ENCODE peak calls at places on chromosomes 4 and X, in eight cellular contexts. One of them, this sample, is unnamed.

GRCh38 chr4:32135642-32136041 is 1415.5 kb downstream of the PCDH7 start:
- DNase-seq in heart left ventricle: no peak
- DNase-seq in left ventricle myocardium inferior: no peak
- DNase-seq in GM12878: no peak
- DNase-seq in bronchial epithelial cell: peak
- DNase-seq in neural crest cell: no peak
- DNase-seq in psoas muscle: no peak
- DNase-seq in activated B cell treated with CpG ODN at 0.5 μM for 24 hours: no peak
- DNase-seq in this sample: no peak

GRCh38 chr4:9919047-9919446 is 102.2 kb downstream of the SLC2A9 start:
- DNase-seq in heart left ventricle: no peak
- DNase-seq in left ventricle myocardium inferior: no peak
- DNase-seq in GM12878: no peak
- DNase-seq in bronchial epithelial cell: no peak
- DNase-seq in neural crest cell: no peak
- DNase-seq in psoas muscle: no peak
- DNase-seq in activated B cell treated with CpG ODN at 0.5 μM for 24 hours: no peak
- DNase-seq in this sample: no peak

GRCh38 chrX:40243699-40244098 is 145.9 kb upstream of the BCOR start:
- DNase-seq in heart left ventricle: no peak
- DNase-seq in left ventricle myocardium inferior: no peak
- DNase-seq in GM12878: no peak
- DNase-seq in bronchial epithelial cell: no peak
- DNase-seq in neural crest cell: peak
- DNase-seq in psoas muscle: no peak
- DNase-seq in activated B cell treated with CpG ODN at 0.5 μM for 24 hours: no peak
- DNase-seq in this sample: no peak

GRCh38 chr4:8689741-8690140 is 97.2 kb downstream of the CPZ start:
- DNase-seq in heart left ventricle: no peak
- DNase-seq in left ventricle myocardium inferior: no peak
- DNase-seq in GM12878: no peak
- DNase-seq in bronchial epithelial cell: no peak
- DNase-seq in neural crest cell: no peak
- DNase-seq in psoas muscle: no peak
- DNase-seq in activated B cell treated with CpG ODN at 0.5 μM for 24 hours: no peak
- DNase-seq in this sample: no peak

GRCh38 chr4:64784125-64784524 is 374.9 kb upstream of the TECRL start:
- DNase-seq in heart left ventricle: no peak
- DNase-seq in left ventricle myocardium inferior: no peak
- DNase-seq in GM12878: no peak
- DNase-seq in bronchial epithelial cell: peak
- DNase-seq in neural crest cell: no peak
- DNase-seq in psoas muscle: no peak
- DNase-seq in activated B cell treated with CpG ODN at 0.5 μM for 24 hours: no peak
- DNase-seq in this sample: no peak

GRCh38 chrX:68252664-68253063 is 180.6 kb downstream of the OPHN1 start:
- DNase-seq in heart left ventricle: no peak
- DNase-seq in left ventricle myocardium inferior: no peak
- DNase-seq in GM12878: no peak
- DNase-seq in bronchial epithelial cell: no peak
- DNase-seq in neural crest cell: no peak
- DNase-seq in psoas muscle: no peak
- DNase-seq in activated B cell treated with CpG ODN at 0.5 μM for 24 hours: no peak
- DNase-seq in this sample: no peak

GRCh38 chr4:70991596-70991995 is 1.9 kb upstream of the DCK start:
- DNase-seq in heart left ventricle: no peak
- DNase-seq in left ventricle myocardium inferior: no peak
- DNase-seq in GM12878: no peak
- DNase-seq in bronchial epithelial cell: no peak
- DNase-seq in neural crest cell: no peak
- DNase-seq in psoas muscle: no peak
- DNase-seq in activated B cell treated with CpG ODN at 0.5 μM for 24 hours: no peak
- DNase-seq in this sample: no peak

GRCh38 chr4:8419222-8420041 is 21.1 kb downstream of the ACOX3 start:
- DNase-seq in heart left ventricle: no peak
- DNase-seq in left ventricle myocardium inferior: no peak
- DNase-seq in GM12878: peak
- DNase-seq in bronchial epithelial cell: no peak
- DNase-seq in neural crest cell: no peak
- DNase-seq in psoas muscle: no peak
- DNase-seq in activated B cell treated with CpG ODN at 0.5 μM for 24 hours: no peak
- DNase-seq in this sample: no peak

GRCh38 chr4:78688385-78688784 is 87.8 kb upstream of the BMP2K start:
- DNase-seq in heart left ventricle: no peak
- DNase-seq in left ventricle myocardium inferior: no peak
- DNase-seq in GM12878: no peak
- DNase-seq in bronchial epithelial cell: no peak
- DNase-seq in neural crest cell: no peak
- DNase-seq in psoas muscle: no peak
- DNase-seq in activated B cell treated with CpG ODN at 0.5 μM for 24 hours: no peak
- DNase-seq in this sample: no peak

GRCh38 chr4:189436207-189436606 is 504.5 kb upstream of the FRG1 start:
- DNase-seq in heart left ventricle: no peak
- DNase-seq in left ventricle myocardium inferior: no peak
- DNase-seq in GM12878: no peak
- DNase-seq in bronchial epithelial cell: no peak
- DNase-seq in neural crest cell: no peak
- DNase-seq in psoas muscle: no peak
- DNase-seq in activated B cell treated with CpG ODN at 0.5 μM for 24 hours: no peak
- DNase-seq in this sample: no peak

GRCh38 chrX:773292-774025 is 142.9 kb downstream of the SHOX start:
- DNase-seq in heart left ventricle: no peak
- DNase-seq in left ventricle myocardium inferior: no peak
- DNase-seq in GM12878: no peak
- DNase-seq in bronchial epithelial cell: no peak
- DNase-seq in neural crest cell: no peak
- DNase-seq in psoas muscle: no peak
- DNase-seq in activated B cell treated with CpG ODN at 0.5 μM for 24 hours: no peak
- DNase-seq in this sample: no peak

GRCh38 chr4:165369522-165369921 is 9.3 kb upstream of the CPE start:
- DNase-seq in heart left ventricle: no peak
- DNase-seq in left ventricle myocardium inferior: no peak
- DNase-seq in GM12878: no peak
- DNase-seq in bronchial epithelial cell: peak
- DNase-seq in neural crest cell: no peak
- DNase-seq in psoas muscle: no peak
- DNase-seq in activated B cell treated with CpG ODN at 0.5 μM for 24 hours: no peak
- DNase-seq in this sample: no peak

GRCh38 chrX:151359931-151360871 is 36.8 kb upstream of the VMA21 start:
- DNase-seq in heart left ventricle: no peak
- DNase-seq in left ventricle myocardium inferior: no peak
- DNase-seq in GM12878: no peak
- DNase-seq in bronchial epithelial cell: peak
- DNase-seq in neural crest cell: peak
- DNase-seq in psoas muscle: peak
- DNase-seq in activated B cell treated with CpG ODN at 0.5 μM for 24 hours: peak
- DNase-seq in this sample: no peak

GRCh38 chrX:129793604-129794191 is 13.9 kb downstream of the SASH3 start:
- DNase-seq in heart left ventricle: no peak
- DNase-seq in left ventricle myocardium inferior: no peak
- DNase-seq in GM12878: no peak
- DNase-seq in bronchial epithelial cell: no peak
- DNase-seq in neural crest cell: no peak
- DNase-seq in psoas muscle: no peak
- DNase-seq in activated B cell treated with CpG ODN at 0.5 μM for 24 hours: no peak
- DNase-seq in this sample: no peak

GRCh38 chr4:41887821-41888699 is 47.2 kb upstream of the TMEM33 start:
- DNase-seq in heart left ventricle: no peak
- DNase-seq in left ventricle myocardium inferior: no peak
- DNase-seq in GM12878: no peak
- DNase-seq in bronchial epithelial cell: peak
- DNase-seq in neural crest cell: peak
- DNase-seq in psoas muscle: peak
- DNase-seq in activated B cell treated with CpG ODN at 0.5 μM for 24 hours: no peak
- DNase-seq in this sample: no peak

GRCh38 chrX:63754141-63754859 is 30.7 kb downstream of the ARHGEF9 start:
- DNase-seq in heart left ventricle: no peak
- DNase-seq in left ventricle myocardium inferior: no peak
- DNase-seq in GM12878: no peak
- DNase-seq in bronchial epithelial cell: peak
- DNase-seq in neural crest cell: no peak
- DNase-seq in psoas muscle: no peak
- DNase-seq in activated B cell treated with CpG ODN at 0.5 μM for 24 hours: no peak
- DNase-seq in this sample: no peak

GRCh38 chr4:8146158-8146557 is 12.5 kb downstream of the ABLIM2 start:
- DNase-seq in heart left ventricle: no peak
- DNase-seq in left ventricle myocardium inferior: no peak
- DNase-seq in GM12878: no peak
- DNase-seq in bronchial epithelial cell: no peak
- DNase-seq in neural crest cell: no peak
- DNase-seq in psoas muscle: no peak
- DNase-seq in activated B cell treated with CpG ODN at 0.5 μM for 24 hours: no peak
- DNase-seq in this sample: no peak

GRCh38 chrX:38939067-38939466 is 137.8 kb downstream of the MID1IP1 start:
- DNase-seq in heart left ventricle: no peak
- DNase-seq in left ventricle myocardium inferior: no peak
- DNase-seq in GM12878: no peak
- DNase-seq in bronchial epithelial cell: peak
- DNase-seq in neural crest cell: no peak
- DNase-seq in psoas muscle: no peak
- DNase-seq in activated B cell treated with CpG ODN at 0.5 μM for 24 hours: no peak
- DNase-seq in this sample: no peak

GRCh38 chr4:55386840-55387239 is 8.9 kb upstream of the TMEM165 start:
- DNase-seq in heart left ventricle: no peak
- DNase-seq in left ventricle myocardium inferior: no peak
- DNase-seq in GM12878: no peak
- DNase-seq in bronchial epithelial cell: no peak
- DNase-seq in neural crest cell: no peak
- DNase-seq in psoas muscle: no peak
- DNase-seq in activated B cell treated with CpG ODN at 0.5 μM for 24 hours: no peak
- DNase-seq in this sample: peak

GRCh38 chr4:78772526-78773084 is 3.5 kb upstream of the BMP2K start:
- DNase-seq in heart left ventricle: no peak
- DNase-seq in left ventricle myocardium inferior: no peak
- DNase-seq in GM12878: no peak
- DNase-seq in bronchial epithelial cell: no peak
- DNase-seq in neural crest cell: no peak
- DNase-seq in psoas muscle: no peak
- DNase-seq in activated B cell treated with CpG ODN at 0.5 μM for 24 hours: no peak
- DNase-seq in this sample: no peak

GRCh38 chr4:87707279-87707918 is 57.3 kb downstream of the DMP1 start:
- DNase-seq in heart left ventricle: no peak
- DNase-seq in left ventricle myocardium inferior: no peak
- DNase-seq in GM12878: no peak
- DNase-seq in bronchial epithelial cell: no peak
- DNase-seq in neural crest cell: no peak
- DNase-seq in psoas muscle: no peak
- DNase-seq in activated B cell treated with CpG ODN at 0.5 μM for 24 hours: no peak
- DNase-seq in this sample: no peak

GRCh38 chr4:3527101-3527913 is 4.9 kb downstream of the LRPAP1 start:
- DNase-seq in heart left ventricle: no peak
- DNase-seq in left ventricle myocardium inferior: no peak
- DNase-seq in GM12878: no peak
- DNase-seq in bronchial epithelial cell: no peak
- DNase-seq in neural crest cell: no peak
- DNase-seq in psoas muscle: peak
- DNase-seq in activated B cell treated with CpG ODN at 0.5 μM for 24 hours: no peak
- DNase-seq in this sample: no peak

GRCh38 chr4:163603246-163603645 is 108.8 kb downstream of the TMA16 start:
- DNase-seq in heart left ventricle: no peak
- DNase-seq in left ventricle myocardium inferior: no peak
- DNase-seq in GM12878: no peak
- DNase-seq in bronchial epithelial cell: no peak
- DNase-seq in neural crest cell: no peak
- DNase-seq in psoas muscle: no peak
- DNase-seq in activated B cell treated with CpG ODN at 0.5 μM for 24 hours: no peak
- DNase-seq in this sample: no peak

GRCh38 chrX:31420302-31420701 is 348.5 kb upstream of the FTHL17 start:
- DNase-seq in heart left ventricle: no peak
- DNase-seq in left ventricle myocardium inferior: no peak
- DNase-seq in GM12878: no peak
- DNase-seq in bronchial epithelial cell: no peak
- DNase-seq in neural crest cell: no peak
- DNase-seq in psoas muscle: no peak
- DNase-seq in activated B cell treated with CpG ODN at 0.5 μM for 24 hours: no peak
- DNase-seq in this sample: no peak

GRCh38 chr4:38609614-38610013 is 54.4 kb upstream of the KLF3 start:
- DNase-seq in heart left ventricle: no peak
- DNase-seq in left ventricle myocardium inferior: no peak
- DNase-seq in GM12878: no peak
- DNase-seq in bronchial epithelial cell: peak
- DNase-seq in neural crest cell: no peak
- DNase-seq in psoas muscle: no peak
- DNase-seq in activated B cell treated with CpG ODN at 0.5 μM for 24 hours: no peak
- DNase-seq in this sample: peak
- TF ChIP-seq CTCF in heart left ventricle: no peak
- TF ChIP-seq CTCF in left ventricle myocardium inferior: no peak
- TF ChIP-seq CTCF in GM12878: no peak
- TF ChIP-seq CTCF in bronchial epithelial cell: no peak
- TF ChIP-seq CTCF in neural crest cell: no peak
- TF ChIP-seq CTCF in psoas muscle: no peak
- TF ChIP-seq CTCF in activated B cell treated with CpG ODN at 0.5 μM for 24 hours: no peak
- TF ChIP-seq CTCF in this sample: no peak

GRCh38 chrX:46642145-46642544 is 68.6 kb downstream of the CHST7 start:
- DNase-seq in heart left ventricle: no peak
- DNase-seq in left ventricle myocardium inferior: no peak
- DNase-seq in GM12878: no peak
- DNase-seq in bronchial epithelial cell: no peak
- DNase-seq in neural crest cell: no peak
- DNase-seq in psoas muscle: no peak
- DNase-seq in activated B cell treated with CpG ODN at 0.5 μM for 24 hours: no peak
- DNase-seq in this sample: no peak
- TF ChIP-seq CTCF in heart left ventricle: peak
- TF ChIP-seq CTCF in left ventricle myocardium inferior: peak
- TF ChIP-seq CTCF in GM12878: peak
- TF ChIP-seq CTCF in bronchial epithelial cell: peak
- TF ChIP-seq CTCF in neural crest cell: peak
- TF ChIP-seq CTCF in psoas muscle: peak
- TF ChIP-seq CTCF in activated B cell treated with CpG ODN at 0.5 μM for 24 hours: no peak
- TF ChIP-seq CTCF in this sample: peak

DNA sequence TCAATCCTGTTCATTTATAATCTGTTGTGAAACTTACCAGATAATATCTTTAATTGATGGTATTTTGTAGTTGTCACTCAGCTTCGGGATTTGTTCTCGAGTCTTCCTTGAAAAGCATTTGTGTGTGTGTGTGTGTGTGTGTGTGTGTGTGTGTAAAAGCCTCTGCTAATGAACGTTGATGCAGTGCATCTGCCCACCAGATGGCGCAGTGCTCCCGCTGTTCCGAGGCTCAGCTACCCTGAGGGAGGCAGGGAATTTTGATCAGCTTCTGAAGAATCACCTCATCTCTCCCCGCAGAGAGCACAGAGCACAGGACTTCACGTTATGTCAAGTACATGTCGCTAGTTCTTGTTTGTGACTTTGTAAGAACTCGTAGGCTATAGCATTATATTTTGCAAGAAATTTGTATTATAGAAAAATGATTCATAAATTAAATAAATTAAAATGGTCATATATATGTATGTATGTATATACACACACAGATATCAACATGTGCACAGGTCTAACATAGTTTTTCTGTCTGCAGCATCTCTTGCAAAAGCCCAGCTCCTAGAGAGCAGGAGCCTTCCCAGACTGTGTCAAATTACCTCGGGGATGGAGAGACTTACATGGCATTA is 316.7 kb upstream of the IGFBP7 start:
- DNase-seq in heart left ventricle: peak
- DNase-seq in left ventricle myocardium inferior: peak
- DNase-seq in GM12878: no peak
- DNase-seq in bronchial epithelial cell: peak
- DNase-seq in neural crest cell: peak
- DNase-seq in psoas muscle: no peak
- DNase-seq in activated B cell treated with CpG ODN at 0.5 μM for 24 hours: no peak
- DNase-seq in this sample: no peak
- TF ChIP-seq CTCF in heart left ventricle: peak
- TF ChIP-seq CTCF in left ventricle myocardium inferior: peak
- TF ChIP-seq CTCF in GM12878: peak
- TF ChIP-seq CTCF in bronchial epithelial cell: peak
- TF ChIP-seq CTCF in neural crest cell: peak
- TF ChIP-seq CTCF in psoas muscle: no peak
- TF ChIP-seq CTCF in activated B cell treated with CpG ODN at 0.5 μM for 24 hours: no peak
- TF ChIP-seq CTCF in this sample: peak

GRCh38 chrX:8845060-8845459 is 43.9 kb upstream of the FAM9A start:
- DNase-seq in heart left ventricle: no peak
- DNase-seq in left ventricle myocardium inferior: no peak
- DNase-seq in GM12878: no peak
- DNase-seq in bronchial epithelial cell: no peak
- DNase-seq in neural crest cell: no peak
- DNase-seq in psoas muscle: no peak
- DNase-seq in activated B cell treated with CpG ODN at 0.5 μM for 24 hours: no peak
- DNase-seq in this sample: no peak
- TF ChIP-seq CTCF in heart left ventricle: no peak
- TF ChIP-seq CTCF in left ventricle myocardium inferior: peak
- TF ChIP-seq CTCF in GM12878: no peak
- TF ChIP-seq CTCF in bronchial epithelial cell: no peak
- TF ChIP-seq CTCF in neural crest cell: no peak
- TF ChIP-seq CTCF in psoas muscle: no peak
- TF ChIP-seq CTCF in activated B cell treated with CpG ODN at 0.5 μM for 24 hours: no peak
- TF ChIP-seq CTCF in this sample: peak